ENCODE peak calls at places on chromosome 7, in nine cellular contexts. V is MM.1S, U is left ventricle myocardium inferior, Z is activated B cell treated with CpG ODN at 0.5 μM for 24 hours, K is upper lobe of right lung, E is HFFc6, D is colonic mucosa, M is fibroblast of the aortic adventitia, G is lung. C is an unnamed sample.

GRCh38 chr7:105618016-105618296 is 36.7 kb upstream of the EFCAB10 start:
- DNase-seq in V (no peak), U (no peak), G (no peak), K (peak; percentile 27), D (no peak), Z (no peak), E (no peak), M (no peak), C (no peak)

GRCh38 chr7:50644586-50644985 is 79.4 kb upstream of the DDC start:
- DNase-seq in G (peak; percentile 17), V (no peak), E (no peak), M (no peak), K (peak; percentile 48), U (no peak), Z (no peak), D (no peak), C (no peak)

GRCh38 chr7:138584283-138584682 is 116.9 kb downstream of the SVOPL start:
- DNase-seq in D (no peak), V (no peak), G (no peak), K (no peak), U (no peak), Z (no peak), E (peak; percentile 3), M (peak; percentile 3), C (no peak)

GRCh38 chr7:80785961-80786360 is 132.9 kb downstream of the SEMA3C start:
- DNase-seq in V (no peak), Z (no peak), D (no peak), U (no peak), E (no peak), K (no peak), G (no peak), M (peak; percentile 65), C (no peak)

GRCh38 chr7:102042016-102042656 is 224.7 kb downstream of the CUX1 start:
- DNase-seq in M (peak; percentile 74), E (peak; percentile 83), V (no peak), D (no peak), K (peak; percentile 16), U (no peak), G (no peak), Z (no peak), C (no peak)

GRCh38 chr7:69893915-69894314 is 295.6 kb downstream of the AUTS2 start:
- DNase-seq in M (peak; percentile 26), D (no peak), U (no peak), V (no peak), K (no peak), G (no peak), E (no peak), Z (no peak), C (no peak)

GRCh38 chr7:108045154-108045553 is 42.2 kb upstream of the LAMB1 start:
- DNase-seq in K (no peak), V (no peak), Z (no peak), D (no peak), M (peak; percentile 96), E (no peak), G (no peak), U (no peak), C (no peak)

GRCh38 chr7:44769381-44770209 is 20.9 kb downstream of the ZMIZ2 start:
- DNase-seq in U (no peak), Z (no peak), M (peak; percentile 73), G (no peak), D (no peak), E (peak; percentile 30), V (peak; percentile 86), K (no peak), C (no peak)

GRCh38 chr7:18788026-18788425 is 292.5 kb downstream of the HDAC9 start:
- DNase-seq in Z (no peak), D (no peak), G (no peak), E (no peak), U (no peak), K (no peak), V (no peak), M (no peak), C (no peak)

GRCh38 chr7:45888185-45888992 is at the start of gene IGFBP1:
- DNase-seq in V (no peak), U (no peak), K (no peak), M (no peak), D (no peak), E (no peak), Z (no peak), G (no peak), C (peak; percentile 23)

GRCh38 chr7:143405158-143405557 is 3.5 kb downstream of the EPHA1 start:
- DNase-seq in U (peak; percentile 82), M (no peak), K (no peak), G (no peak), Z (no peak), E (no peak), V (no peak), D (peak; percentile 52), C (no peak)

GRCh38 chr7:51140203-51140938 is 176.2 kb downstream of the COBL start:
- DNase-seq in E (no peak), U (peak; percentile 38), M (no peak), D (no peak), Z (no peak), G (no peak), K (no peak), V (no peak), C (no peak)

GRCh38 chr7:30650455-30650854 is 31.8 kb downstream of the CRHR2 start:
- DNase-seq in K (no peak), Z (no peak), U (no peak), G (no peak), D (no peak), E (no peak), V (no peak), M (no peak), C (no peak)

GRCh38 chr7:28378574-28379149 is 33.7 kb upstream of the CREB5 start:
- DNase-seq in V (no peak), K (no peak), M (no peak), G (no peak), U (no peak), E (no peak), Z (no peak), D (no peak), C (no peak)

GRCh38 chr7:67487316-67487715 is 490.7 kb downstream of the TYW1 start:
- DNase-seq in V (no peak), G (no peak), Z (no peak), E (no peak), D (no peak), K (no peak), U (no peak), M (no peak), C (no peak)

GRCh38 chr7:67489881-67490280 is 493.2 kb downstream of the TYW1 start:
- DNase-seq in Z (no peak), V (no peak), E (no peak), U (no peak), K (no peak), D (no peak), G (no peak), M (no peak), C (no peak)

GRCh38 chr7:67484244-67484751 is 487.7 kb downstream of the TYW1 start:
- DNase-seq in E (peak; percentile 38), K (no peak), U (peak; percentile 23), M (peak; percentile 56), Z (no peak), G (peak; percentile 53), V (peak; percentile 56), D (peak; percentile 22), C (peak; percentile 50)
- TF ChIP-seq CTCF in E (peak; percentile 80), K (peak; percentile 71), U (peak; percentile 83), M (peak; percentile 60), Z (no peak), G (peak; percentile 39), V (peak; percentile 55), D (peak; percentile 50), C (peak; percentile 81)

GRCh38 chr7:33904680-33905388 is 505 bp upstream of the BMPER start:
- DNase-seq in V (peak; percentile 53), G (no peak), D (peak; percentile 22), M (peak; percentile 62), K (peak; percentile 66), E (peak; percentile 53), U (peak; percentile 23), Z (peak; percentile 17), C (peak; percentile 45)
- TF ChIP-seq CTCF in V (peak; percentile 19), G (no peak), D (no peak), M (peak; percentile 35), K (peak; percentile 16), E (peak; percentile 60), U (peak; percentile 23), Z (no peak), C (peak; percentile 34)

DNA sequence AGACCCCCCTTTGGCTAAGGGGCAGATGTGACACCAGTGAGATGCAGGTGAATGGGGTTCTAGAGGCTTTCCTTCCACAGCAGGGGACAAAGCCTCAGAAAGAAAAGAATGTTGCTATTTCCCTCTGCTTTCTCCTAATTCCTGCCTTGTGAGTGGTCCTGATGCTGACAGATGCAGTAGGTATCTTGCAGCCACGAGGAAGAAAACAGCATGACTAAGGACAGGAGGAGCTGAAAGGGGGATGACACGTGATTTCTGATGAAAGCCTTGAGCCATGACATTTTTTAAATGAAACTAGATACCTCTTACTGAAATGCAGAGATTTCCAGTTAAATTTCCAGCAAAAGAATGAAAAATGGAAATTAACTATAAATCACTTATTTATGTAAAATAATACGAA is 92.4 kb downstream of the C1GALT1 start:
- DNase-seq in G (no peak), E (peak; percentile 24), K (no peak), V (no peak), D (no peak), Z (no peak), M (peak; percentile 57), U (no peak), C (no peak)
- TF ChIP-seq CTCF in G (no peak), E (no peak), K (no peak), V (no peak), D (no peak), Z (no peak), M (no peak), U (no peak), C (no peak)

GRCh38 chr7:150736864-150737263 is 354 bp upstream of the GIMAP5 start:
- DNase-seq in D (no peak), U (no peak), K (no peak), E (no peak), V (no peak), M (no peak), Z (no peak), G (no peak), C (no peak)

GRCh38 chr7:150737265-150738055 is at the start of gene GIMAP5:
- DNase-seq in Z (no peak), E (no peak), D (no peak), V (no peak), M (no peak), K (no peak), U (no peak), G (no peak), C (no peak)

GRCh38 chr7:150740053-150740452 is 2.8 kb downstream of the GIMAP5 start:
- DNase-seq in K (no peak), U (no peak), M (no peak), V (no peak), D (no peak), Z (no peak), G (peak; percentile 28), E (no peak), C (no peak)

GRCh38 chr7:150738092-150739044 is 1.1 kb downstream of the GIMAP5 start:
- DNase-seq in Z (no peak), V (no peak), K (no peak), U (no peak), G (no peak), D (no peak), E (no peak), M (no peak), C (no peak)

GRCh38 chr7:150739045-150739432 is 1.8 kb downstream of the GIMAP5 start:
- DNase-seq in D (no peak), M (no peak), G (no peak), E (no peak), Z (no peak), K (no peak), U (no peak), V (no peak), C (no peak)
- TF ChIP-seq CTCF in D (no peak), M (no peak), G (no peak), E (no peak), Z (no peak), K (peak; percentile 26), U (peak; percentile 52), V (no peak), C (no peak)

GRCh38 chr7:92461027-92462003 is 14.0 kb downstream of the GATAD1 start:
- DNase-seq in E (peak; percentile 31), G (no peak), U (no peak), K (no peak), V (peak; percentile 39), M (peak; percentile 63), D (peak; percentile 28), Z (no peak), C (no peak)
- TF ChIP-seq CTCF in E (peak; percentile 88), G (peak; percentile 15), U (peak; percentile 71), K (peak; percentile 71), V (peak; percentile 80), M (peak; percentile 86), D (peak; percentile 53), Z (no peak), C (peak; percentile 86)